ENCODE peak calls at places on chromosomes 5 and 9, in seven cellular contexts. Z is dermis microvascular lymphatic vessel endothelial cell; J is KBM-7; C is naive thymus-derived CD4-positive, alpha-beta T cell; Y is GM06990; A is HuH-7; G is mucosa of gallbladder. L is an unnamed sample.

GRCh38 chr9:121840838-121841760 is 189.7 kb downstream of the DAB2IP start:
- DNase-seq in J (peak), C (no peak), Y (no peak), A (no peak), G (no peak), Z (no peak), L (no peak)

GRCh38 chr5:36692791-36693763 is 86.7 kb downstream of the SLC1A3 start:
- DNase-seq in J (peak), G (peak), Z (peak), A (peak), Y (peak), C (no peak), L (peak)

GRCh38 chr9:109035684-109036423 is 22.6 kb upstream of the CTNNAL1 start:
- DNase-seq in A (no peak), C (no peak), J (no peak), Y (no peak), Z (peak), G (peak), L (no peak)

GRCh38 chr9:114347675-114348074 is 18.0 kb downstream of the ORM2 start:
- DNase-seq in C (no peak), Z (no peak), A (no peak), G (no peak), Y (no peak), J (no peak), L (no peak)

GRCh38 chr5:39599721-39600431 is 175.1 kb upstream of the DAB2 start:
- DNase-seq in G (no peak), A (peak), Y (no peak), J (peak), Z (peak), C (no peak), L (no peak)

GRCh38 chr9:127720031-127720864 is 4.4 kb downstream of the TTC16 start:
- DNase-seq in Z (no peak), A (no peak), J (no peak), Y (no peak), G (no peak), C (no peak), L (no peak)

GRCh38 chr9:127788337-127789011 is 2.6 kb downstream of the CDK9 start:
- DNase-seq in C (no peak), J (no peak), G (no peak), A (no peak), Z (no peak), Y (no peak), L (no peak)

GRCh38 chr5:55855509-55855908 is 4.4 kb downstream of the IL31RA start:
- DNase-seq in A (no peak), Y (no peak), Z (no peak), G (no peak), J (peak), C (peak), L (no peak)

GRCh38 chr9:129070670-129071525 is 10.0 kb upstream of the DOLPP1 start:
- DNase-seq in Z (no peak), Y (no peak), G (no peak), A (no peak), C (no peak), J (no peak), L (no peak)

L was measured in GM10248.